ENCODE peak calls at places on chromosomes 5 and 9, in ten cellular contexts. One of them, this sample, is unnamed.

GRCh38 chr5:44332360-44332971 is 56.8 kb downstream of the FGF10 start:
- DNase-seq in lung: no peak
- DNase-seq in mucosa of descending colon: no peak
- DNase-seq in stomach: no peak
- DNase-seq in cardiac fibroblast: peak; percentile 66
- DNase-seq in choroid plexus epithelial cell: peak; percentile 61
- DNase-seq in osteoblast: no peak
- DNase-seq in endodermal cell: peak; percentile 43
- DNase-seq in fibroblast of pulmonary artery: peak; percentile 68
- DNase-seq in transverse colon: no peak
- DNase-seq in this sample: peak; percentile 23

GRCh38 chr9:15357050-15357653 is 50.1 kb upstream of the TTC39B start:
- DNase-seq in lung: no peak
- DNase-seq in mucosa of descending colon: peak; percentile 79
- DNase-seq in stomach: peak; percentile 28
- DNase-seq in cardiac fibroblast: no peak
- DNase-seq in choroid plexus epithelial cell: no peak
- DNase-seq in osteoblast: peak; percentile 6
- DNase-seq in endodermal cell: peak; percentile 88
- DNase-seq in fibroblast of pulmonary artery: no peak
- DNase-seq in transverse colon: peak; percentile 66
- DNase-seq in this sample: no peak

GRCh38 chr5:122165574-122166021 is 36.3 kb downstream of the ZNF474 start:
- DNase-seq in lung: no peak
- DNase-seq in mucosa of descending colon: no peak
- DNase-seq in stomach: no peak
- DNase-seq in cardiac fibroblast: peak; percentile 70
- DNase-seq in choroid plexus epithelial cell: peak; percentile 86
- DNase-seq in osteoblast: peak; percentile 69
- DNase-seq in endodermal cell: no peak
- DNase-seq in fibroblast of pulmonary artery: peak; percentile 73
- DNase-seq in transverse colon: no peak
- DNase-seq in this sample: no peak

GRCh38 chr9:35711501-35712428 is 20.2 kb downstream of the TLN1 start:
- DNase-seq in lung: no peak
- DNase-seq in mucosa of descending colon: no peak
- DNase-seq in stomach: no peak
- DNase-seq in cardiac fibroblast: no peak
- DNase-seq in choroid plexus epithelial cell: no peak
- DNase-seq in osteoblast: peak; percentile 48
- DNase-seq in endodermal cell: no peak
- DNase-seq in fibroblast of pulmonary artery: no peak
- DNase-seq in transverse colon: no peak
- DNase-seq in this sample: no peak

GRCh38 chr9:114016101-114016500 is 62.0 kb downstream of the AMBP start:
- DNase-seq in lung: no peak
- DNase-seq in mucosa of descending colon: no peak
- DNase-seq in stomach: peak; percentile 5
- DNase-seq in cardiac fibroblast: no peak
- DNase-seq in choroid plexus epithelial cell: no peak
- DNase-seq in osteoblast: no peak
- DNase-seq in endodermal cell: peak; percentile 10
- DNase-seq in fibroblast of pulmonary artery: no peak
- DNase-seq in transverse colon: no peak
- DNase-seq in this sample: no peak

GRCh38 chr5:172764861-172765765 is 5.9 kb downstream of the DUSP1 start:
- DNase-seq in lung: peak; percentile 98
- DNase-seq in mucosa of descending colon: peak; percentile 99
- DNase-seq in stomach: peak; percentile 96
- DNase-seq in cardiac fibroblast: peak; percentile 100
- DNase-seq in choroid plexus epithelial cell: peak; percentile 100
- DNase-seq in osteoblast: peak; percentile 99
- DNase-seq in endodermal cell: peak; percentile 98
- DNase-seq in fibroblast of pulmonary artery: peak; percentile 100
- DNase-seq in transverse colon: peak; percentile 95
- DNase-seq in this sample: peak; percentile 99

GRCh38 chr5:62460578-62460983 is 48.0 kb downstream of the IPO11 start:
- DNase-seq in lung: no peak
- DNase-seq in mucosa of descending colon: peak; percentile 6
- DNase-seq in stomach: no peak
- DNase-seq in cardiac fibroblast: peak; percentile 79
- DNase-seq in choroid plexus epithelial cell: peak; percentile 80
- DNase-seq in osteoblast: no peak
- DNase-seq in endodermal cell: no peak
- DNase-seq in fibroblast of pulmonary artery: peak; percentile 80
- DNase-seq in transverse colon: no peak
- DNase-seq in this sample: peak; percentile 35

GRCh38 chr9:74443036-74443750 is 53.9 kb upstream of the RORB start:
- DNase-seq in lung: no peak
- DNase-seq in mucosa of descending colon: no peak
- DNase-seq in stomach: no peak
- DNase-seq in cardiac fibroblast: no peak
- DNase-seq in choroid plexus epithelial cell: no peak
- DNase-seq in osteoblast: no peak
- DNase-seq in endodermal cell: no peak
- DNase-seq in fibroblast of pulmonary artery: no peak
- DNase-seq in transverse colon: no peak
- DNase-seq in this sample: no peak

GRCh38 chr9:131809941-131810344 is 70.1 kb upstream of the RAPGEF1 start:
- DNase-seq in lung: no peak
- DNase-seq in mucosa of descending colon: no peak
- DNase-seq in stomach: no peak
- DNase-seq in cardiac fibroblast: peak; percentile 37
- DNase-seq in choroid plexus epithelial cell: peak; percentile 4
- DNase-seq in osteoblast: peak; percentile 92
- DNase-seq in endodermal cell: no peak
- DNase-seq in fibroblast of pulmonary artery: peak; percentile 26
- DNase-seq in transverse colon: no peak
- DNase-seq in this sample: peak; percentile 24

GRCh38 chr9:86093788-86094555 is 5.4 kb downstream of the GOLM1 start:
- DNase-seq in lung: peak; percentile 63
- DNase-seq in mucosa of descending colon: peak; percentile 86
- DNase-seq in stomach: peak; percentile 89
- DNase-seq in cardiac fibroblast: peak; percentile 53
- DNase-seq in choroid plexus epithelial cell: peak; percentile 77
- DNase-seq in osteoblast: no peak
- DNase-seq in endodermal cell: peak; percentile 58
- DNase-seq in fibroblast of pulmonary artery: no peak
- DNase-seq in transverse colon: peak; percentile 87
- DNase-seq in this sample: no peak

GRCh38 chr9:84283895-84284294 is 56.7 kb downstream of the SLC28A3 start:
- DNase-seq in lung: no peak
- DNase-seq in mucosa of descending colon: no peak
- DNase-seq in stomach: no peak
- DNase-seq in cardiac fibroblast: no peak
- DNase-seq in choroid plexus epithelial cell: no peak
- DNase-seq in osteoblast: no peak
- DNase-seq in endodermal cell: no peak
- DNase-seq in fibroblast of pulmonary artery: no peak
- DNase-seq in transverse colon: no peak
- DNase-seq in this sample: no peak

GRCh38 chr5:77394064-77394716 is 97.9 kb downstream of the WDR41 start:
- DNase-seq in lung: no peak
- DNase-seq in mucosa of descending colon: no peak
- DNase-seq in stomach: no peak
- DNase-seq in cardiac fibroblast: no peak
- DNase-seq in choroid plexus epithelial cell: no peak
- DNase-seq in osteoblast: no peak
- DNase-seq in endodermal cell: no peak
- DNase-seq in fibroblast of pulmonary artery: no peak
- DNase-seq in transverse colon: no peak
- DNase-seq in this sample: no peak

GRCh38 chr5:10704949-10705621 is 55.9 kb downstream of the DAP start:
- DNase-seq in lung: no peak
- DNase-seq in mucosa of descending colon: no peak
- DNase-seq in stomach: no peak
- DNase-seq in cardiac fibroblast: peak; percentile 69
- DNase-seq in choroid plexus epithelial cell: peak; percentile 80
- DNase-seq in osteoblast: peak; percentile 85
- DNase-seq in endodermal cell: no peak
- DNase-seq in fibroblast of pulmonary artery: peak; percentile 68
- DNase-seq in transverse colon: no peak
- DNase-seq in this sample: no peak

GRCh38 chr5:54760182-54760935 is 225.0 kb downstream of the ESM1 start:
- DNase-seq in lung: no peak
- DNase-seq in mucosa of descending colon: no peak
- DNase-seq in stomach: no peak
- DNase-seq in cardiac fibroblast: peak; percentile 83
- DNase-seq in choroid plexus epithelial cell: peak; percentile 82
- DNase-seq in osteoblast: peak; percentile 49
- DNase-seq in endodermal cell: no peak
- DNase-seq in fibroblast of pulmonary artery: peak; percentile 86
- DNase-seq in transverse colon: no peak
- DNase-seq in this sample: no peak

GRCh38 chr5:159097461-159098284 is 2.0 kb downstream of the EBF1 start:
- DNase-seq in lung: no peak
- DNase-seq in mucosa of descending colon: no peak
- DNase-seq in stomach: no peak
- DNase-seq in cardiac fibroblast: peak; percentile 69
- DNase-seq in choroid plexus epithelial cell: peak; percentile 71
- DNase-seq in osteoblast: peak; percentile 92
- DNase-seq in endodermal cell: peak; percentile 71
- DNase-seq in fibroblast of pulmonary artery: peak; percentile 55
- DNase-seq in transverse colon: no peak
- DNase-seq in this sample: no peak

GRCh38 chr9:125332527-125332926 is 70.9 kb downstream of the GAPVD1 start:
- DNase-seq in lung: no peak
- DNase-seq in mucosa of descending colon: no peak
- DNase-seq in stomach: no peak
- DNase-seq in cardiac fibroblast: no peak
- DNase-seq in choroid plexus epithelial cell: no peak
- DNase-seq in osteoblast: no peak
- DNase-seq in endodermal cell: no peak
- DNase-seq in fibroblast of pulmonary artery: no peak
- DNase-seq in transverse colon: no peak
- DNase-seq in this sample: no peak

GRCh38 chr5:107542428-107542827 is 128.3 kb downstream of the EFNA5 start:
- DNase-seq in lung: peak; percentile 84
- DNase-seq in mucosa of descending colon: peak; percentile 25
- DNase-seq in stomach: peak; percentile 92
- DNase-seq in cardiac fibroblast: peak; percentile 96
- DNase-seq in choroid plexus epithelial cell: peak; percentile 97
- DNase-seq in osteoblast: peak; percentile 73
- DNase-seq in endodermal cell: no peak
- DNase-seq in fibroblast of pulmonary artery: peak; percentile 98
- DNase-seq in transverse colon: peak; percentile 44
- DNase-seq in this sample: peak; percentile 65

GRCh38 chr9:130239741-130240241 is 25.8 kb upstream of the HMCN2 start:
- DNase-seq in lung: no peak
- DNase-seq in mucosa of descending colon: no peak
- DNase-seq in stomach: no peak
- DNase-seq in cardiac fibroblast: no peak
- DNase-seq in choroid plexus epithelial cell: no peak
- DNase-seq in osteoblast: peak; percentile 86
- DNase-seq in endodermal cell: peak; percentile 55
- DNase-seq in fibroblast of pulmonary artery: no peak
- DNase-seq in transverse colon: no peak
- DNase-seq in this sample: no peak
- H3K4me3 ChIP-seq in lung: no peak overlapping the region
- H3K4me3 ChIP-seq in mucosa of descending colon: no peak overlapping the region
- H3K4me3 ChIP-seq in stomach: no peak overlapping the region
- H3K4me3 ChIP-seq in cardiac fibroblast: no peak overlapping the region
- H3K4me3 ChIP-seq in choroid plexus epithelial cell: no peak overlapping the region
- H3K4me3 ChIP-seq in osteoblast: no peak overlapping the region
- H3K4me3 ChIP-seq in endodermal cell: no peak overlapping the region
- H3K4me3 ChIP-seq in fibroblast of pulmonary artery: no peak overlapping the region
- H3K4me3 ChIP-seq in transverse colon: no peak overlapping the region
- H3K4me3 ChIP-seq in this sample: no peak overlapping the region

DNA sequence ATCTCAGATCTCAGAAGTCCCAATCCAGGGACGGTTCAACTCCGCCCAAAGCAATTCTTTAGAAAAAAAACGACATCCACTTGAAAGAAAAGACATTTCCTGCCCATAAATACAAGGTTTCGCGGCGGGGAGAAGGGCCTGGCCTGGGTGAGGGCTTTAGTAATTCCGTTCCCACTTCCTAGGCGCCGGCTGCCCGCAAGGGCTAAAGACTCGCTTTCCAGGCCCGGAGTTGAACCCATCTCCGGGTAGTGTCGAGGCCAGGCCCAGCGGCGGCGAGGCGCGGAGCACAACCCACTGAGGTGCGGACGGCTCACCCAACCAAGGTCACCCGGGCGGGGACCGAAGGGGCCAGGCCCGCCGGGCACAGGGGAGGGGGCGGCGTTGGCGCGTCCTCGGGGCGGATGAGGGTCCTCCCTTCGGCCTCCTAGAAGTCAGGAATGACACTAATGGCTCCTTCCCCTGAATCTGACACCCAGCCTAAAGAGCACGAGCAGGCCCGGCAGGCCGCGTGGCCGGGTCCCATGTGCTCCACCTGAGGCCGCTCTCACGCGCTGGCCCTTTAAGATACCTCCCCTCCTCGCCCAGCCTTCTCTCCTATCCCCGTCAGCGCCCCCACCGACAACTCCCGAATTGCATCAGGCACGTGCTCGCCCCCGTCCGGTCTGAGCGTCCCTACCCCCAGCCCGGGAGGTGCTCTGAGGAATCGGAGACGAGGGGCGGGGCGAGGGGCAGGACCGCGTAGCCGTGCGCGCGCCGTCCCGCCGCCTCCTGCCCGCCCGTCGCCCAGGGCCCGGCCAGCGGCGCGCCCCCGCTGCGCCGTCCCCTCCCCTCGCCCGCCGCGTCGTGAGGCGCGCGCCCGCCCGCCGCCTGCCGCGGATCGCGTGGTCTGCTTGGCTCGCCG is 467 bp upstream of the LARP1 start:
- DNase-seq in lung: peak; percentile 99
- DNase-seq in mucosa of descending colon: peak; percentile 100
- DNase-seq in stomach: peak; percentile 99
- DNase-seq in cardiac fibroblast: peak; percentile 99
- DNase-seq in choroid plexus epithelial cell: peak; percentile 99
- DNase-seq in osteoblast: peak; percentile 99
- DNase-seq in endodermal cell: peak; percentile 100
- DNase-seq in fibroblast of pulmonary artery: peak; percentile 99
- DNase-seq in transverse colon: peak; percentile 100
- DNase-seq in this sample: peak; percentile 98
- TF ChIP-seq CTCF in lung: peak; percentile 24
- TF ChIP-seq CTCF in mucosa of descending colon: peak; percentile 25
- TF ChIP-seq CTCF in stomach: peak; percentile 61
- TF ChIP-seq CTCF in cardiac fibroblast: peak; percentile 28
- TF ChIP-seq CTCF in choroid plexus epithelial cell: peak; percentile 50
- TF ChIP-seq CTCF in osteoblast: peak; percentile 37
- TF ChIP-seq CTCF in endodermal cell: peak; percentile 62
- TF ChIP-seq CTCF in fibroblast of pulmonary artery: peak; percentile 27
- TF ChIP-seq CTCF in transverse colon: peak; percentile 22
- TF ChIP-seq CTCF in this sample: peak; percentile 49

GRCh38 chr5:1444361-1445189 is 665 bp downstream of the SLC6A3 start:
- DNase-seq in lung: no peak
- DNase-seq in mucosa of descending colon: no peak
- DNase-seq in stomach: peak; percentile 14
- DNase-seq in cardiac fibroblast: no peak
- DNase-seq in choroid plexus epithelial cell: no peak
- DNase-seq in osteoblast: peak; percentile 47
- DNase-seq in endodermal cell: peak; percentile 62
- DNase-seq in fibroblast of pulmonary artery: no peak
- DNase-seq in transverse colon: no peak
- DNase-seq in this sample: no peak
- H3K4me3 ChIP-seq in lung: no peak overlapping the region
- H3K4me3 ChIP-seq in mucosa of descending colon: no peak overlapping the region
- H3K4me3 ChIP-seq in stomach: peak overlapping the region; percentile 25
- H3K4me3 ChIP-seq in cardiac fibroblast: no peak overlapping the region
- H3K4me3 ChIP-seq in choroid plexus epithelial cell: no peak overlapping the region
- H3K4me3 ChIP-seq in osteoblast: no peak overlapping the region
- H3K4me3 ChIP-seq in endodermal cell: peak overlapping the region; percentile 45
- H3K4me3 ChIP-seq in fibroblast of pulmonary artery: no peak overlapping the region
- H3K4me3 ChIP-seq in transverse colon: peak overlapping the region; percentile 23
- H3K4me3 ChIP-seq in this sample: no peak overlapping the region

GRCh38 chr9:3719286-3719685 is 193.5 kb upstream of the RFX3 start:
- DNase-seq in lung: no peak
- DNase-seq in mucosa of descending colon: no peak
- DNase-seq in stomach: no peak
- DNase-seq in cardiac fibroblast: peak; percentile 3
- DNase-seq in choroid plexus epithelial cell: no peak
- DNase-seq in osteoblast: no peak
- DNase-seq in endodermal cell: no peak
- DNase-seq in fibroblast of pulmonary artery: peak; percentile 29
- DNase-seq in transverse colon: no peak
- DNase-seq in this sample: no peak
- TF ChIP-seq CTCF in lung: no peak
- TF ChIP-seq CTCF in mucosa of descending colon: no peak
- TF ChIP-seq CTCF in stomach: no peak
- TF ChIP-seq CTCF in cardiac fibroblast: no peak
- TF ChIP-seq CTCF in choroid plexus epithelial cell: no peak
- TF ChIP-seq CTCF in osteoblast: no peak
- TF ChIP-seq CTCF in endodermal cell: no peak
- TF ChIP-seq CTCF in fibroblast of pulmonary artery: no peak
- TF ChIP-seq CTCF in transverse colon: no peak
- TF ChIP-seq CTCF in this sample: no peak